ENCODE peak calls at places on chromosome 15, in five cellular contexts. X is ovary; D is transverse colon; C is CD4-positive, alpha-beta T cell; P is GM23248. B is an unnamed sample.

GRCh38 chr15:78360426-78360825 is 20.3 kb downstream of the CRABP1 start:
- DNase-seq in X (no peak), D (peak; percentile 25), C (no peak), P (no peak), B (no peak)

GRCh38 chr15:60901647-60902046 is 327.5 kb downstream of the RORA start:
- DNase-seq in X (no peak), D (no peak), C (no peak), P (no peak), B (no peak)

GRCh38 chr15:39283531-39283930 is 297.3 kb upstream of the THBS1 start:
- DNase-seq in X (no peak), D (no peak), C (no peak), P (no peak), B (no peak)

GRCh38 chr15:73746883-73747282 is 6.3 kb downstream of the INSYN1 start:
- DNase-seq in X (no peak), D (no peak), C (no peak), P (no peak), B (no peak)

GRCh38 chr15:36798789-36799188 is 219.4 kb downstream of the CDIN1 start:
- DNase-seq in X (no peak), D (no peak), C (no peak), P (peak; percentile 16), B (no peak)

GRCh38 chr15:29039466-29040366 is 153.9 kb downstream of the APBA2 start:
- DNase-seq in X (no peak), D (no peak), C (no peak), P (no peak), B (no peak)

GRCh38 chr15:45704329-45705249 is 69.8 kb downstream of the SQOR start:
- DNase-seq in X (no peak), D (peak; percentile 18), C (no peak), P (peak; percentile 57), B (no peak)

GRCh38 chr15:64038878-64039277 is 7.4 kb downstream of the DAPK2 start:
- DNase-seq in X (no peak), D (no peak), C (no peak), P (no peak), B (no peak)

GRCh38 chr15:55289011-55289572 is 521 bp downstream of the RAB27A start:
- DNase-seq in X (no peak), D (peak; percentile 31), C (peak; percentile 18), P (peak; percentile 60), B (no peak)

GRCh38 chr15:86644319-86644718 is 564.6 kb downstream of the AGBL1 start:
- DNase-seq in X (no peak), D (no peak), C (no peak), P (no peak), B (no peak)

GRCh38 chr15:57720861-57721260 is 14.3 kb downstream of the POLR2M start:
- DNase-seq in X (no peak), D (no peak), C (no peak), P (peak; percentile 32), B (no peak)

DNA sequence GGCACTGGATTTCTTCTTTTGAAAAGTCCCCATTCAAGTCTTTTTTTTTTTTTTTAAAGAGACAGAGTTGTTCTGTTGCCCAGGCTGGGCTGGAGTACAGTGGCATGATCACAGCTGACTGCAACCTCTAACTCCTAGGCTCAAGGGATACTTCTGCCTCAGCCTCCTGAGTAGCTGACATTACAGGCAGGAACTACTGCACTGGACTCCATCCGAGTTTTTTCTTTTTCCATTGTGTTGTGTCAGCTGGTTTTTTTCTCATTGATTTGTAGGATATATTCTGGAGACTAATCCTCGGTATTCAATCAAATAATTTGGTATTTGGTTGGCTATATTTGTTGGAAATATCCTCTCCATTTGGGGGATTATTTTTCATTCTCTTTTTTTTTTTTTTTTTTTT is 11.8 kb downstream of the POLR2M start:
- DNase-seq in X (no peak), D (no peak), C (no peak), P (no peak), B (no peak)
- H3K27ac ChIP-seq in X (no peak overlapping the region), D (no peak overlapping the region), C (no peak overlapping the region), P (no peak overlapping the region), B (no peak overlapping the region)

DNA sequence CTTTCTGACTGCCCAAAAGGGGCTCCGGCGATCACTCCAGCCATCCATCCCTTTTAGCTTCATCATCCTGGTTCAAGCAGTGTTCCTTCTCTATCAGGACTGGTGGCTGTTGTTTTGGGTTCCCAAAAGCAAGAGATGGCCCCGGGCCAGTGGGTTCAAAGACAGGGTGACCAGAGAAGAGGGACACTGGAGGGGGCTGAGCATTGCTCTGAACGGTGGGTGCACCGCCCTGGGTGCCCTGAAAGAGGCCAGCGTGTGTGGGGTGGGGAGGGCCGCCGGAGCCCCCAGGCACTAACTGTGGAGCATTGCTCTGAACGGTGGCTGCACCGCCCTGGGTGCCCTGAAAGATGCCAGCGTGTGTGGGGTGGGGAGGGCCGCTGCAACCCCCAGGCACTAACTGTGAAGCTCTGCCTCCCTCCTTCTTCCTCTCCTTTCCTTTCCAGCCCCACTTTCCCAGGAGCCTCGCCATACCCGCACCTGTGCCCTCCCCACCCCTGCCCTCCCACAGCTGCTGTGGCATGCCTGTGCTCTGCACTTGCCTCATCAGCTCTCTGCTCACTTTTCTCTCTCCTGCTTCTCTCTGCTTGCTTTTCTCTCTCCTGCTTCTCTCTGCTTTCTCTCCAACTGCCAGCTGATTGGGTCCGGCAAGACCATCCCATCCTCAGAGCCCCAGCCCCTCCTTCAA is 37.4 kb upstream of the OR4F6 start:
- DNase-seq in X (no peak), D (no peak), C (no peak), P (no peak), B (no peak)
- H3K27ac ChIP-seq in X (no peak overlapping the region), D (no peak overlapping the region), C (no peak overlapping the region), P (no peak overlapping the region), B (no peak overlapping the region)

GRCh38 chr15:66786222-66786621 is 84.2 kb downstream of the SMAD6 start:
- DNase-seq in X (no peak), D (no peak), C (no peak), P (no peak), B (no peak)

GRCh38 chr15:66787472-66787871 is 85.4 kb downstream of the SMAD6 start:
- DNase-seq in X (no peak), D (no peak), C (no peak), P (no peak), B (no peak)

GRCh38 chr15:66784174-66784573 is 82.1 kb downstream of the SMAD6 start:
- DNase-seq in X (no peak), D (no peak), C (no peak), P (no peak), B (no peak)

GRCh38 chr15:66786708-66787471 is 84.9 kb downstream of the SMAD6 start:
- DNase-seq in X (no peak), D (no peak), C (no peak), P (no peak), B (no peak)

GRCh38 chr15:66785637-66786036 is 83.6 kb downstream of the SMAD6 start:
- DNase-seq in X (no peak), D (no peak), C (no peak), P (peak; percentile 51), B (no peak)
- H3K27ac ChIP-seq in X (no peak overlapping the region), D (peak overlapping the region; percentile 37), C (no peak overlapping the region), P (no peak overlapping the region), B (no peak overlapping the region)

DNA sequence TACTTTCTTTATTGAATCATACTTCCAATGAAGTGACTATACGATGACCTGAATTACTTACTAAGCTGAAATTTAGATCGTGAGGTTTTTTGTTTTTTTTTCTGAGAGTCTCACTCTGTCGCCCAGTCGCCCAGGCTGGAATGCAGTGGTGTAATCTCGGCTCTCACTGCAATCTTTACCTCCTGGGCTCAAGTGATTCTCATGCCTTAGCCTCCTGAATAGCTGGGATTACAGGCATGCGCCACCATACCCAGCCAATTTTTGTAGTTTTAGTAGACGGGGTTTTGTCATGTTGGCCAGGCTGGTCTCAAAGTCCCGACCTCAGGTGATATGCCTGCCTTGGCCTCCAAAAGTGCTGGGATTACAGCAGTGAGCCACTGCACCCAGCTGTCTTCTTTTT is 28.7 kb downstream of the SPPL2A start:
- DNase-seq in X (no peak), D (no peak), C (no peak), P (no peak), B (no peak)
- H3K27ac ChIP-seq in X (no peak overlapping the region), D (no peak overlapping the region), C (no peak overlapping the region), P (no peak overlapping the region), B (no peak overlapping the region)

GRCh38 chr15:33008284-33009011 is 186.1 kb downstream of the FMN1 start:
- DNase-seq in X (no peak), D (no peak), C (no peak), P (peak; percentile 66), B (no peak)
- H3K27ac ChIP-seq in X (no peak overlapping the region), D (no peak overlapping the region), C (no peak overlapping the region), P (no peak overlapping the region), B (no peak overlapping the region)